ENCODE peak calls at places on chromosomes 3 and 15, in eight cellular contexts. W is endothelial cell, O is left ventricle myocardium inferior, U is NCI-H69, K is GOT3, P is activated T-helper 1 cell treated with Interleukin-2 at 50 U/mL for 16 hours, C is NCI-H774, G is kidney glomerular epithelial cell. L is an unnamed sample.
A peak's percentile ranks its signal among the peaks of the same experiment; 100 is the strongest.

GRCh38 chr3:141388823-141389617 is 20.7 kb downstream of the ZBTB38 start:
- DNase-seq in P (no peak), U (peak; percentile 61), W (no peak), K (no peak), O (no peak), C (peak; percentile 47), G (no peak), L (no peak)

GRCh38 chr15:100241572-100242479 is 99.9 kb downstream of the ADAMTS17 start:
- DNase-seq in K (no peak), O (no peak), G (peak; percentile 68), C (peak; percentile 7), U (no peak), P (no peak), W (no peak), L (no peak)

GRCh38 chr15:31292391-31293020 is 34.1 kb upstream of the KLF13 start:
- DNase-seq in O (no peak), G (peak; percentile 41), P (no peak), W (no peak), C (no peak), K (no peak), U (peak; percentile 63), L (no peak)

GRCh38 chr3:139534444-139534812 is 5.1 kb downstream of the RBP1 start:
- DNase-seq in G (peak; percentile 85), W (no peak), K (no peak), U (peak; percentile 91), P (no peak), C (no peak), O (no peak), L (no peak)

GRCh38 chr3:58657036-58657435 is 9.5 kb downstream of the FAM3D start:
- DNase-seq in O (no peak), K (no peak), G (no peak), P (no peak), W (no peak), U (no peak), C (no peak), L (no peak)

GRCh38 chr3:187777331-187778046 is 32.2 kb upstream of the BCL6 start:
- DNase-seq in W (no peak), O (no peak), K (no peak), C (no peak), P (peak; percentile 2), G (no peak), U (no peak), L (peak; percentile 97)

GRCh38 chr15:61871926-61872522 is 188.2 kb downstream of the VPS13C start:
- DNase-seq in O (no peak), P (no peak), K (no peak), G (peak; percentile 7), C (peak; percentile 20), U (peak; percentile 55), W (no peak), L (no peak)

GRCh38 chr15:77606142-77607034 is 26.3 kb downstream of the LINGO1 start:
- DNase-seq in O (peak; percentile 31), P (no peak), U (peak; percentile 65), G (no peak), C (no peak), W (no peak), K (no peak), L (no peak)